ENCODE peak calls at places on chromosomes 5 and 9, in four cellular contexts. One of them, this sample, is unnamed.

GRCh38 chr5:111742595-111742994 is 14.4 kb downstream of the NREP start:
- DNase-seq in upper lobe of right lung: no peak
- DNase-seq in A673: no peak
- DNase-seq in mucosa of descending colon: peak; percentile 16
- DNase-seq in this sample: no peak

GRCh38 chr9:134365791-134366222 is 39.6 kb downstream of the RXRA start:
- DNase-seq in upper lobe of right lung: no peak
- DNase-seq in mucosa of descending colon: no peak
- DNase-seq in A673: peak; percentile 79
- DNase-seq in this sample: no peak

GRCh38 chr5:168217497-168217896 is 73.9 kb upstream of the WWC1 start:
- DNase-seq in mucosa of descending colon: peak; percentile 73
- DNase-seq in A673: no peak
- DNase-seq in upper lobe of right lung: no peak
- DNase-seq in this sample: no peak

GRCh38 chr9:133708770-133709611 is 29.2 kb downstream of the SARDH start:
- DNase-seq in mucosa of descending colon: no peak
- DNase-seq in upper lobe of right lung: peak; percentile 60
- DNase-seq in A673: no peak
- DNase-seq in this sample: peak; percentile 42

GRCh38 chr9:71758785-71759184 is 9.5 kb downstream of the CEMIP2 start:
- DNase-seq in A673: peak; percentile 20
- DNase-seq in mucosa of descending colon: peak; percentile 67
- DNase-seq in upper lobe of right lung: no peak
- DNase-seq in this sample: no peak

GRCh38 chr5:137206030-137206715 is 293.0 kb downstream of the SPOCK1 start:
- DNase-seq in A673: peak; percentile 48
- DNase-seq in mucosa of descending colon: no peak
- DNase-seq in upper lobe of right lung: peak; percentile 68
- DNase-seq in this sample: no peak

GRCh38 chr5:53997736-53998627 is 312.4 kb downstream of the ARL15 start:
- DNase-seq in mucosa of descending colon: no peak
- DNase-seq in upper lobe of right lung: no peak
- DNase-seq in A673: no peak
- DNase-seq in this sample: no peak

GRCh38 chr5:132364319-132364718 is 5.2 kb upstream of the SLC22A5 start:
- DNase-seq in mucosa of descending colon: no peak
- DNase-seq in A673: no peak
- DNase-seq in upper lobe of right lung: no peak
- DNase-seq in this sample: no peak

GRCh38 chr5:172383231-172383802 is 71.0 kb downstream of the SH3PXD2B start:
- DNase-seq in A673: no peak
- DNase-seq in upper lobe of right lung: no peak
- DNase-seq in mucosa of descending colon: peak; percentile 37
- DNase-seq in this sample: no peak

DNA sequence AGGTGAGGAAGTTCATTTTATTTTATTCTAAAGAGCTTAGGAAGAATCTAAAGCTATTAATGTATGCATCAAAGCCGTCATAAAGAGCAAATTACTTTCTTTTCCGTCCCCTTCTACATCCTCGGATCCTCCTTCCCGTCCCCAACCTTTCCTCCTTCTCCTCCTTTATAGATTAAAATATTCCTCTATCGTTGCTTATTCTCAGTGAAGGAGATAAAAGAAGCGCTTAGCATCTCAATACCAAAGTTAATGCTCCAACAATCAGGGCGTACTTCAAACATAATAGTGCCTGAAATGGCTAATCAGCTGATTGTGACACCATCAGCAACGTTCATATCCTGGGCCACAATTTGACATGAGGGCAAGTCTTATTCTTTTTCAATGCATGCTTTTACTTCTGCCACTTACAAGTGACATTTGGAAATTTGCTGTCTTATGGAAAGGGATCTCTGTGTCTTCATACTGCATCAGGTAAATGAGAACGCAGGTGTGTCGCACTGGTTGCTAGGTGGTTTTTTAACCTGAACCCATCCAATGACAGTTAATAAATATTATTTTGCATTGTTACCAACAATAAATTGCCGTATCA is 975 bp downstream of the ADAMTS16 start:
- DNase-seq in mucosa of descending colon: no peak
- DNase-seq in upper lobe of right lung: no peak
- DNase-seq in A673: no peak
- DNase-seq in this sample: no peak
- H3K4me3 ChIP-seq in mucosa of descending colon: no peak overlapping the region
- H3K4me3 ChIP-seq in upper lobe of right lung: no peak overlapping the region
- H3K4me3 ChIP-seq in A673: peak overlapping the region; percentile 27
- H3K4me3 ChIP-seq in this sample: no peak overlapping the region

DNA sequence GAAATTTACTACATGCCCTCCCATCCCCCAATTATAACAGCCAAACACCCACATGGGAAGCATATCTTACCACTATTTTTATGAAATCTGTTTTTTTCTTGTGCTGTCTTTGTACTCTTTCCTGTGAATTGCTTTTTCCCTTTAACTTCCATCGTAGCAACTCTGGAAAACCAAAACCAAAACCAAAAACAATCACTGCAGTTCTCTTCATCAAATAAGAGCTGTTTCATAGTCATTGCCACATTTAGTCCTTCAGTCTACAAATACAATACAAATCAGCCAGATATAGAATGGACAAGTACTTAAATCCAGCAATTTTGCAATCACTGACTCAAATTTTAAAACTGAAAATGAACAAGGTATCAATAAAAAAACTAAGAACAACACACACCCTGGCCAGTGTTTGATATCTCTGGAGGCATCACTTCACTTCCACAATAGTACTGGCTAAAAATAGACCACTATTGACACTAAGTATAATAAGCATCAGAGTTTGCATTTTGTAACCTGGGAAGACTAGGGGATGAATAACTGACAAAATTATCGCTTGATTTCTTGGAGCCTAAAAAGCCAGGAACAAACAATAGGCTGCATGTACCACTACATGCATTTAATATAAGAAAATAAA is 5.4 kb downstream of the PUM3 start:
- DNase-seq in A673: no peak
- DNase-seq in upper lobe of right lung: no peak
- DNase-seq in mucosa of descending colon: no peak
- DNase-seq in this sample: no peak
- H3K4me1 ChIP-seq in A673: peaks cover 16% of the 10 kb centered on the region
- H3K4me1 ChIP-seq in upper lobe of right lung: peaks cover 53% of the 10 kb centered on the region
- H3K4me1 ChIP-seq in mucosa of descending colon: peaks cover 12% of the 10 kb centered on the region
- H3K4me1 ChIP-seq in this sample: peaks cover 21% of the 10 kb centered on the region

DNA sequence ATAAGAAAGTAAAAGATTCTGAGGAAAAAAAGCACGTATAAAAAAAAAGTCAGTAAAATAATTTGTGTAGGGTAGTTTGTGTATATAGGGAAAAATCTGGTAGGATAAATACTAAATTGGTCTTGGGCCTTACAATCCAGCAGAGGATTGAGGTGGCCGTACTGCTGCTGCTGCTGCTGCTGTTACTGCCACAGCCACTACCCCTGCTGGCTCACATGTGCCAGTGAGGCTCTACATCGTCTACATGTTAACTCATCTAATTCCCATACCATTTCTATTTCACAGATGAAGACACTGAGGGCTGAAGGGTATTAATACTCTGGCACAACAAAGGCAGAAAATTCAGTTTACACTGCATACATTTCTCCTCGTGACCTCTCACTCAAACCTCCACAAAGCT is 928.5 kb downstream of the TLE4 start:
- DNase-seq in A673: no peak
- DNase-seq in upper lobe of right lung: no peak
- DNase-seq in mucosa of descending colon: no peak
- DNase-seq in this sample: no peak
- TF ChIP-seq CTCF in A673: no peak
- TF ChIP-seq CTCF in upper lobe of right lung: no peak
- TF ChIP-seq CTCF in mucosa of descending colon: no peak
- TF ChIP-seq CTCF in this sample: no peak

GRCh38 chr9:119167876-119168275 is 201.4 kb downstream of the BRINP1 start:
- DNase-seq in A673: no peak
- DNase-seq in mucosa of descending colon: no peak
- DNase-seq in upper lobe of right lung: no peak
- DNase-seq in this sample: no peak
- H3K4me3 ChIP-seq in A673: no peak overlapping the region
- H3K4me3 ChIP-seq in mucosa of descending colon: no peak overlapping the region
- H3K4me3 ChIP-seq in upper lobe of right lung: no peak overlapping the region
- H3K4me3 ChIP-seq in this sample: no peak overlapping the region

DNA sequence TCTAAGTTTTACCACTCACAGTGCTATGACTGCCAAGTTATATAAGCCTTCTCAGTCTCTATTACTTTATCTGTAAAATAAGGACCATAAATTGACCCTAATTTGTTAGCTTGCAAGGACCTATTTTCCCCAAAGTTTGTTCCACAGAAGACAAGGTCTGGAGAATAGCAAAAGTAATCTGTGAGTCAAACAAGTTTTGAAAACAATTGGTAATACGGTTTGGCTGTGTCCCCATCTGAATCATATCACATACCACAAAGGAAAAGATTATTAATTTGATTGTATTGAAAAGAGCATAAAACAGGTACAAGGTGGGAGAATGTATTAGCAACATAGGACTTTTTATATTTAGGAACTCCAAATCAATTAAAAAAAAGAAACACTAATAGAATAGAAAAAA is 124.0 kb upstream of the TARS1 start:
- DNase-seq in upper lobe of right lung: no peak
- DNase-seq in A673: no peak
- DNase-seq in mucosa of descending colon: no peak
- DNase-seq in this sample: no peak
- H3K4me1 ChIP-seq in upper lobe of right lung: peaks cover 6% of the 10 kb centered on the region
- H3K4me1 ChIP-seq in A673: no peaks in the 10 kb centered on the region
- H3K4me1 ChIP-seq in mucosa of descending colon: no peaks in the 10 kb centered on the region
- H3K4me1 ChIP-seq in this sample: no peaks in the 10 kb centered on the region

GRCh38 chr5:133387621-133388020 is 224.7 kb downstream of the FSTL4 start:
- DNase-seq in A673: no peak
- DNase-seq in mucosa of descending colon: no peak
- DNase-seq in upper lobe of right lung: no peak
- DNase-seq in this sample: no peak
- TF ChIP-seq CTCF in A673: no peak
- TF ChIP-seq CTCF in mucosa of descending colon: no peak
- TF ChIP-seq CTCF in upper lobe of right lung: no peak
- TF ChIP-seq CTCF in this sample: no peak

GRCh38 chr9:2215941-2216441 is 200.8 kb downstream of the SMARCA2 start:
- DNase-seq in upper lobe of right lung: no peak
- DNase-seq in A673: peak; percentile 76
- DNase-seq in mucosa of descending colon: no peak
- DNase-seq in this sample: no peak
- H3K4me3 ChIP-seq in upper lobe of right lung: no peak overlapping the region
- H3K4me3 ChIP-seq in A673: no peak overlapping the region
- H3K4me3 ChIP-seq in mucosa of descending colon: no peak overlapping the region
- H3K4me3 ChIP-seq in this sample: no peak overlapping the region

DNA sequence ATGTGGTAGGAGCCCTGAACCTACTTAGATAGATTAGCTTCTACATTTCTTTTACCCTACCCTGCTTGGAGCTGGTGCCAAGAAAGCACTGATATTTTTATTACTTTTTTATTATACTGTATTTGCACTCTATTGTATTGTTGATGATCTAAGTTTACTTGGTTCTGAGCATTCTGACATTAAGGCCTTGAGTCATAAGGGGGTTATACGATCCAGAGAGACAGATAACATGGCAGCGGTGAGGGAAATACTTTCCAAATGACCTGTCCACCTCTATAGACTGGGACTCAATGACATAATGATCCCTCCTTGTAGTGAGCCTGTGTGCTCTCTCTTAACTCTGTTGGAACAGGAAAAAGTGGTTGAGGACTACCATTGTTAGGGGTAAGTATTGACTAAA is 176.3 kb downstream of the MAN2A1 start:
- DNase-seq in upper lobe of right lung: no peak
- DNase-seq in A673: no peak
- DNase-seq in mucosa of descending colon: no peak
- DNase-seq in this sample: no peak
- H3K4me1 ChIP-seq in upper lobe of right lung: no peaks in the 10 kb centered on the region
- H3K4me1 ChIP-seq in A673: peaks cover 52% of the 10 kb centered on the region
- H3K4me1 ChIP-seq in mucosa of descending colon: no peaks in the 10 kb centered on the region
- H3K4me1 ChIP-seq in this sample: peaks cover 57% of the 10 kb centered on the region

This sample was measured in CD8-positive, alpha-beta T cell.